ENCODE peak calls at places on chromosomes 11 and 22, in four cellular contexts. Q is heart right ventricle, S is endothelial cell of umbilical vein, A is psoas muscle. X is an unnamed sample. For H3K4me1, the result is how much of the 10 kb centered on the place peaks cover.

GRCh38 chr11:130050272-130050671 is 19.4 kb upstream of the APLP2 start:
- DNase-seq in S (no peak), A (no peak), Q (peak), X (no peak)

GRCh38 chr22:35995772-35996171 is 32.9 kb downstream of the RBFOX2 start:
- DNase-seq in Q (peak), S (peak), A (peak), X (peak)

GRCh38 chr11:6405837-6406236 is 13.1 kb downstream of the APBB1 start:
- DNase-seq in A (no peak), S (no peak), Q (no peak), X (no peak)

GRCh38 chr22:23283591-23284503 is 103.5 kb downstream of the BCR start:
- DNase-seq in Q (no peak), A (no peak), S (no peak), X (peak)

GRCh38 chr22:49012695-49013094 is 815.0 kb downstream of the BRD1 start:
- DNase-seq in A (no peak), S (no peak), Q (no peak), X (no peak)

GRCh38 chr11:134741453-134742227 is 329.6 kb upstream of the B3GAT1 start:
- DNase-seq in S (peak), Q (no peak), A (no peak), X (no peak)

GRCh38 chr11:75663808-75664207 is 5.0 kb downstream of the MAP6 start:
- DNase-seq in Q (no peak), S (no peak), A (no peak), X (no peak)

GRCh38 chr11:78065239-78065638 is 1.6 kb downstream of the THRSP start:
- DNase-seq in Q (no peak), S (no peak), A (no peak), X (no peak)

GRCh38 chr22:41284465-41284864 is 1.5 kb downstream of the RANGAP1 start:
- DNase-seq in S (no peak), A (no peak), Q (no peak), X (peak)

GRCh38 chr11:8095356-8095755 is 14.3 kb downstream of the TUB start:
- DNase-seq in Q (no peak), S (no peak), A (no peak), X (no peak)

GRCh38 chr11:111285205-111286079 is 12.9 kb upstream of the POU2AF3 start:
- DNase-seq in S (no peak), A (no peak), Q (no peak), X (no peak)

GRCh38 chr11:46120361-46120710 is 918 bp downstream of the PHF21A start:
- DNase-seq in Q (peak), S (no peak), A (peak), X (no peak)

GRCh38 chr11:2796508-2797180 is 88.9 kb downstream of the CDKN1C start:
- DNase-seq in S (no peak), A (peak), Q (no peak), X (no peak)

GRCh38 chr11:1398506-1399235 is 8.9 kb downstream of the BRSK2 start:
- DNase-seq in Q (no peak), A (peak), S (no peak), X (no peak)

GRCh38 chr11:114586797-114587196 is 8.8 kb downstream of the NXPE4 start:
- DNase-seq in S (no peak), A (no peak), Q (no peak), X (no peak)

GRCh38 chr11:19889531-19889930 is 176.9 kb downstream of the NAV2 start:
- DNase-seq in A (no peak), S (no peak), Q (no peak), X (no peak)

GRCh38 chr11:102318469-102318868 is 1.2 kb downstream of the BIRC3 start:
- DNase-seq in S (no peak), A (no peak), Q (no peak), X (peak)

GRCh38 chr11:72848846-72849466 is 34.7 kb downstream of the ATG16L2 start:
- DNase-seq in Q (peak), A (no peak), S (peak), X (peak)

GRCh38 chr22:48358886-48359612 is 1468.6 kb downstream of the BRD1 start:
- DNase-seq in Q (no peak), S (no peak), A (no peak), X (no peak)

GRCh38 chr11:103699216-103699615 is 337.2 kb upstream of the DDI1 start:
- DNase-seq in S (no peak), A (no peak), Q (no peak), X (no peak)

GRCh38 chr11:76662656-76663460 is 7.7 kb downstream of the LRRC32 start:
- DNase-seq in S (no peak), Q (no peak), A (no peak), X (no peak)

GRCh38 chr11:121207485-121208115 is 85.0 kb upstream of the SC5D start:
- DNase-seq in S (no peak), Q (no peak), A (no peak), X (no peak)

GRCh38 chr11:7964873-7965272 is 374 bp downstream of the NLRP10 start:
- DNase-seq in Q (no peak), A (no peak), S (no peak), X (peak)

GRCh38 chr22:20507253-20508066 is at the start of gene MED15:
- DNase-seq in S (peak), Q (peak), A (peak), X (peak)
- TF ChIP-seq CTCF in S (no peak), Q (no peak), A (no peak), X (no peak)

DNA sequence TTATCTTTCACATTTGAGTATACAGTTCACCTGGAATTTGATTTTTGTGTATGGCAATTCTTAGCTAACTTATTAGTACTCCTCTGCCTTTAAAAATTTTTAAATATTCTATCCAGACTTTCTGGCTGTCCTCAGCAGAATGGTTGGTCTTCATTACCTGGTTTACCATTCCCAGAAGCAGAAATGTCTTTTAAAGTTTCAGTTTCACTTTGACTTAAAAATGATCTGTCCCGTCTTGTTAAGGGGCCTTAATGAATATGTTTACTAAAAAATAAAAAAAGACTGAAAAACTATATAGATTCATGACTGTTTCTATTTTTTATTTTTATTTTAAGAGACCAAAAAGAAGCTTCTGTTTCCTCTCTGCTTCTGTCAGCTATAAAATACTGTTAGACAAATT is 70.5 kb upstream of the TNRC6B start:
- DNase-seq in S (no peak), Q (no peak), A (no peak), X (no peak)
- H3K4me1 ChIP-seq in S (under half), Q (under half), A (under half), X (under half)

GRCh38 chr11:36376315-36376887 is 80.3 kb downstream of the PRR5L start:
- DNase-seq in S (peak), Q (peak), A (peak), X (peak)
- H3K4me3 ChIP-seq in S (peak), Q (peak), A (peak), X (peak)

GRCh38 chr11:58782066-58782465 is 50.3 kb upstream of the GLYAT start:
- DNase-seq in A (no peak), S (no peak), Q (no peak), X (no peak)

GRCh38 chr11:58776891-58777451 is 45.2 kb upstream of the GLYAT start:
- DNase-seq in A (no peak), Q (no peak), S (no peak), X (no peak)

GRCh38 chr11:58784995-58785394 is 53.3 kb upstream of the GLYAT start:
- DNase-seq in S (no peak), Q (no peak), A (no peak), X (no peak)

GRCh38 chr11:58781345-58781744 is 49.6 kb upstream of the GLYAT start:
- DNase-seq in A (no peak), S (no peak), Q (no peak), X (no peak)

DNA sequence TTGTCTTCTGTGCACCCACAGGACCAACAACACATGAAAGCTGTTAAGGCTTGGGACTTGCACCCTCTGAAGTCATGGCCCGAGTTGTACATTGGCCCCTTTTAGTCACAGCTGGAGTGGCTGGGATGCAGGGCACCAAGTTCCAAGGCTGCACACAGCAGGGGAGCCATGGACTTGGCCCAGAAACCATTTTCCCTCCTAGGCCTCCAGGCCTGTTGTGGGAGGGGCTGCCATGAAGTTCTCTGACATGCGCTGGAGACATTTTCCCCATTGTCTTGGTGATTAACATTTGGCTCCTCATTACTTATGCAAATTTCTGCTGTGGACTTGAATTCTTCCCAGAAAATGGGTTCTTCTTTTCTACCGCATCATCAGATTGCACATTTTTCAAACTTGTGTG is 48.8 kb upstream of the GLYAT start:
- DNase-seq in A (no peak), Q (no peak), S (no peak), X (no peak)
- TF ChIP-seq CTCF in A (no peak), Q (no peak), S (no peak), X (no peak)

GRCh38 chr11:69480547-69481392 is 693 bp upstream of the LINC01488 start:
- DNase-seq in Q (peak), S (no peak), A (peak), X (no peak)
- H3K4me1 ChIP-seq in Q (under half), S (under half), A (under half), X (under half)

GRCh38 chr22:45684752-45685359 is 13.2 kb downstream of the ATXN10 start:
- DNase-seq in S (no peak), A (no peak), Q (no peak), X (no peak)

GRCh38 chr22:45688606-45689080 is 17.0 kb downstream of the ATXN10 start:
- DNase-seq in A (no peak), S (no peak), Q (no peak), X (peak)

GRCh38 chr22:45686004-45686403 is 14.4 kb downstream of the ATXN10 start:
- DNase-seq in S (no peak), A (no peak), Q (no peak), X (no peak)

GRCh38 chr22:45689195-45689594 is 17.6 kb downstream of the ATXN10 start:
- DNase-seq in S (no peak), Q (no peak), A (no peak), X (no peak)

GRCh38 chr22:45686842-45687241 is 15.2 kb downstream of the ATXN10 start:
- DNase-seq in A (no peak), S (no peak), Q (no peak), X (no peak)
- H3K4me3 ChIP-seq in A (no peak), S (no peak), Q (no peak), X (no peak)

GRCh38 chr11:127003260-127003981 is 2.9 kb upstream of the KIRREL3 start:
- DNase-seq in S (no peak), Q (no peak), A (no peak), X (peak)
- TF ChIP-seq CTCF in S (no peak), Q (no peak), A (no peak), X (peak)

GRCh38 chr22:42317691-42318547 is 47.5 kb upstream of the TCF20 start:
- DNase-seq in S (no peak), A (no peak), Q (no peak), X (peak)
- H3K4me1 ChIP-seq in S (under half), A (under half), Q (under half), X (half or more)